ENCODE peak calls at places on chromosomes 12 and 14, in ten cellular contexts. G is lower lobe of right lung, X is fibroblast of the aortic adventitia, S is GM12865, P is cardiac fibroblast, A is endodermal cell, K is ovary, R is left ventricle myocardium inferior, Y is NB4, D is mammary epithelial cell. E is an unnamed sample.

GRCh38 chr14:101068958-101069549 is 165.5 kb upstream of the RTL1 start:
- DNase-seq in G (peak), X (no peak), S (no peak), P (no peak), A (peak), K (peak), R (no peak), Y (no peak), D (no peak), E (peak)

GRCh38 chr14:20610002-20610765 is 19.0 kb upstream of the RNASE12 start:
- DNase-seq in G (peak), X (peak), S (peak), P (peak), A (peak), K (peak), R (peak), Y (peak), D (peak), E (peak)

GRCh38 chr12:111193977-111194702 is 174.8 kb downstream of the PHETA1 start:
- DNase-seq in G (no peak), X (no peak), S (no peak), P (no peak), A (no peak), K (no peak), R (no peak), Y (no peak), D (no peak), E (no peak)

GRCh38 chr14:89773644-89774316 is 180.8 kb downstream of the EFCAB11 start:
- DNase-seq in G (peak), X (no peak), S (peak), P (peak), A (peak), K (no peak), R (peak), Y (peak), D (no peak), E (peak)

GRCh38 chr12:56020437-56021189 is at the start of gene IKZF4:
- DNase-seq in G (peak), X (peak), S (no peak), P (peak), A (peak), K (peak), R (no peak), Y (peak), D (no peak), E (peak)

GRCh38 chr14:58898655-58899316 is 261.0 kb downstream of the DACT1 start:
- DNase-seq in G (no peak), X (peak), S (no peak), P (peak), A (no peak), K (no peak), R (no peak), Y (no peak), D (peak), E (no peak)

GRCh38 chr12:1706284-1707016 is 15.6 kb downstream of the ADIPOR2 start:
- DNase-seq in G (no peak), X (peak), S (no peak), P (no peak), A (no peak), K (no peak), R (no peak), Y (no peak), D (no peak), E (no peak)

GRCh38 chr14:32594766-32595165 is 265.7 kb downstream of the AKAP6 start:
- DNase-seq in G (no peak), X (peak), S (no peak), P (peak), A (no peak), K (no peak), R (no peak), Y (no peak), D (peak), E (no peak)

GRCh38 chr12:106090586-106091411 is 48.0 kb downstream of the NUAK1 start:
- DNase-seq in G (no peak), X (peak), S (no peak), P (peak), A (peak), K (peak), R (no peak), Y (no peak), D (peak), E (no peak)

GRCh38 chr12:112855375-112855774 is 51.4 kb upstream of the OAS1 start:
- DNase-seq in G (no peak), X (no peak), S (no peak), P (no peak), A (peak), K (no peak), R (no peak), Y (peak), D (no peak), E (no peak)

GRCh38 chr14:31950760-31951637 is 126.1 kb upstream of the ARHGAP5 start:
- DNase-seq in G (no peak), X (peak), S (no peak), P (peak), A (peak), K (peak), R (peak), Y (no peak), D (peak), E (peak)

GRCh38 chr12:49750027-49750977 is 8.9 kb downstream of the TMBIM6 start:
- DNase-seq in G (no peak), X (peak), S (peak), P (peak), A (no peak), K (no peak), R (no peak), Y (peak), D (peak), E (no peak)

GRCh38 chr12:56894698-56895368 is 39.4 kb downstream of the SDR9C7 start:
- DNase-seq in G (no peak), X (no peak), S (no peak), P (peak), A (no peak), K (no peak), R (no peak), Y (no peak), D (no peak), E (no peak)

GRCh38 chr12:45284096-45284901 is 68.4 kb downstream of the ANO6 start:
- DNase-seq in G (no peak), X (peak), S (no peak), P (peak), A (peak), K (no peak), R (no peak), Y (no peak), D (no peak), E (no peak)

GRCh38 chr12:45674583-45674982 is 54.9 kb upstream of the ARID2 start:
- DNase-seq in G (peak), X (peak), S (no peak), P (peak), A (no peak), K (peak), R (peak), Y (no peak), D (peak), E (no peak)

GRCh38 chr12:2341871-2342270 is 289.1 kb downstream of the CACNA1C start:
- DNase-seq in G (no peak), X (peak), S (no peak), P (peak), A (no peak), K (no peak), R (no peak), Y (peak), D (peak), E (no peak)

GRCh38 chr12:125065753-125066570 is 727 bp downstream of the AACS start:
- DNase-seq in G (no peak), X (no peak), S (no peak), P (no peak), A (peak), K (no peak), R (no peak), Y (no peak), D (no peak), E (peak)

GRCh38 chr12:125068391-125068790 is 3.2 kb downstream of the AACS start:
- DNase-seq in G (no peak), X (no peak), S (no peak), P (no peak), A (no peak), K (no peak), R (no peak), Y (no peak), D (no peak), E (no peak)

GRCh38 chr12:125065021-125065752 is at the start of gene AACS:
- DNase-seq in G (peak), X (peak), S (peak), P (peak), A (peak), K (peak), R (peak), Y (peak), D (peak), E (peak)

GRCh38 chr12:125061229-125061628 is 4.0 kb upstream of the AACS start:
- DNase-seq in G (no peak), X (no peak), S (no peak), P (no peak), A (no peak), K (no peak), R (no peak), Y (no peak), D (no peak), E (no peak)

DNA sequence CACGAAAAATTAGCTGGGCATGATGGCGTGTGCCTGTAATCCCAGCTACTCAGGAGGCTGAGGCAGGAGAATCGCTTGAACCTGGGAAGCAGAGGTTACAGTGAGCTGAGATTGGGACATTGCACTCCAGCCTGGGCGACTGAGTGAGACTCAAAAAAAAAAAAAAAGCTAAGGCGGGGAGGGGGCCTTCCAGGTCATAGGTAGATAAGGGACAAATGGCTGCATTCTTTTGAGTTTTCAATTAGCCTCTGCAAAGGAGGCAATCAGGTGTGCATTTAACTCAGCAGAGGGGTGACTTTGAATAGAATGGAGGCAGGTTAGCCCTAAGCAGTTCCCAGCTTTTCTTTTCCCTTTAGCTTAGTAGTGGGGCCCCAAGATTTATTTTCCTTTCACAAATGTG is 743 bp upstream of the AACS start:
- DNase-seq in G (no peak), X (no peak), S (no peak), P (no peak), A (peak), K (no peak), R (no peak), Y (no peak), D (no peak), E (no peak)
- H3K4me3 ChIP-seq in G (peak), X (peak), S (peak), P (peak), A (peak), K (peak), R (peak), Y (peak), D (no peak), E (no peak)

GRCh38 chr12:12008931-12009611 is 61.7 kb upstream of the BCL2L14 start:
- DNase-seq in G (no peak), X (no peak), S (peak), P (peak), A (peak), K (no peak), R (no peak), Y (peak), D (peak), E (peak)
- TF ChIP-seq CTCF in G (no peak), X (no peak), S (peak), P (no peak), A (no peak), K (no peak), R (no peak), Y (peak), D (no peak), E (no peak)

GRCh38 chr12:32755654-32756475 is at the start of gene YARS2:
- DNase-seq in G (peak), X (peak), S (peak), P (peak), A (peak), K (peak), R (peak), Y (peak), D (peak), E (peak)

GRCh38 chr12:32756476-32757158 is 920 bp upstream of the YARS2 start:
- DNase-seq in G (no peak), X (peak), S (no peak), P (no peak), A (peak), K (no peak), R (no peak), Y (no peak), D (peak), E (no peak)

GRCh38 chr12:32753605-32754004 is 2.1 kb downstream of the YARS2 start:
- DNase-seq in G (no peak), X (no peak), S (no peak), P (no peak), A (no peak), K (no peak), R (no peak), Y (no peak), D (no peak), E (no peak)

GRCh38 chr12:32755051-32755653 is 545 bp downstream of the YARS2 start:
- DNase-seq in G (peak), X (peak), S (peak), P (peak), A (peak), K (peak), R (peak), Y (peak), D (peak), E (peak)

GRCh38 chr12:32754101-32754500 is 1.6 kb downstream of the YARS2 start:
- DNase-seq in G (no peak), X (peak), S (no peak), P (peak), A (no peak), K (no peak), R (no peak), Y (peak), D (peak), E (no peak)
- H3K4me3 ChIP-seq in G (peak), X (peak), S (peak), P (peak), A (peak), K (no peak), R (peak), Y (peak), D (peak), E (no peak)

DNA sequence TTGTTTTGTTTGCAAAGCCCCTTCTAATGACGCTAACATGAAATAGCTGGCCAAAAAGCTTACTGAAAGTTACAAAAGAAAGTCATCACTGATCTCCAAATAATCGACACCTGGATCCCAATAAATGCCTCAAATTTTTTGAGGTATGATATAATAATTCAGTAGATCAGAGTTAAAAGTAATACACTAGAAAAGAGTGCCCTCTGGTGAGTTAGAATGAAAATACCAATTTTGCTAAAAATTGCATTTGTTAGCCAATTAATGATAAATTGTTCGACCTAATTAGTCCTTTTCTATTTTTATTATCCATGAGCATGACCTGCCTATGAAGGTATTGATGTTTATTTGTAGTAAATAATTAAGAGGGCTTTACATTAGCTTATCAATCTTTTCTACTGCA is 78.6 kb downstream of the CEP128 start:
- DNase-seq in G (no peak), X (peak), S (no peak), P (no peak), A (no peak), K (no peak), R (no peak), Y (no peak), D (no peak), E (no peak)
- TF ChIP-seq CTCF in G (no peak), X (peak), S (no peak), P (no peak), A (peak), K (no peak), R (no peak), Y (no peak), D (peak), E (no peak)

GRCh38 chr12:41188058-41188840 is at the start of gene PDZRN4:
- DNase-seq in G (peak), X (no peak), S (no peak), P (no peak), A (peak), K (peak), R (no peak), Y (no peak), D (peak), E (no peak)

GRCh38 chr12:41189395-41190251 is 1.5 kb downstream of the PDZRN4 start:
- DNase-seq in G (no peak), X (no peak), S (no peak), P (no peak), A (peak), K (peak), R (no peak), Y (no peak), D (peak), E (no peak)

GRCh38 chr12:41185946-41186345 is 2.2 kb upstream of the PDZRN4 start:
- DNase-seq in G (no peak), X (no peak), S (no peak), P (no peak), A (no peak), K (no peak), R (no peak), Y (no peak), D (no peak), E (no peak)

GRCh38 chr12:41190360-41190759 is 2.2 kb downstream of the PDZRN4 start:
- DNase-seq in G (no peak), X (no peak), S (no peak), P (peak), A (peak), K (peak), R (no peak), Y (peak), D (no peak), E (no peak)

DNA sequence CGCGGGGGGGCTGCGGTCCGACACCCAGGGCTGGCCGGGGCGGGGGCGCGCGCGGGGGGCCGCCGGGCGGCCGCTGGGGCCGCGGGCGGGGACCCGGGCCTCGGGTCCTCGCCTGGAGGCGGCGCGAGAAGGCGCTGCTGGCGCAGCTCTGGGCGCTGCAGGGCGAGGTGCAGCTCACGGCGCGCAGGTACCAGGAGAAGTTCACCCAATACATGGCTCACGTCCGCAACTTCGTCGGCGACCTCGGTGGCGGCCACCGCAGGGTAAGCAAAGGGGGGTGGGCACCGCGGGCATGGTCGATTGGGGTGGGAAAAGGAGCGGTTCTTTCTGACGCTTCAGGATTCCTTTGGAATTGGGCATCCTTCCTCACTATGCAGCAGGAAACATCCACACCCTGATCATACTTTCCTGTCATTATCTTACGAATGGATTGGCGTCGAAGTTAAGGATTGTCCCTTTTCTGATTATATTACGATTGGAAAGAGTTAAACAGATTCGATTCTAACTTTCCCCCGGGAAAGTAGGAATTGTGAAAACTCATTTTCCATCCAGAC is 798 bp downstream of the PDZRN4 start:
- DNase-seq in G (no peak), X (no peak), S (no peak), P (no peak), A (peak), K (no peak), R (no peak), Y (no peak), D (no peak), E (no peak)
- H3K4me3 ChIP-seq in G (peak), X (no peak), S (no peak), P (no peak), A (peak), K (peak), R (peak), Y (no peak), D (no peak), E (no peak)

DNA sequence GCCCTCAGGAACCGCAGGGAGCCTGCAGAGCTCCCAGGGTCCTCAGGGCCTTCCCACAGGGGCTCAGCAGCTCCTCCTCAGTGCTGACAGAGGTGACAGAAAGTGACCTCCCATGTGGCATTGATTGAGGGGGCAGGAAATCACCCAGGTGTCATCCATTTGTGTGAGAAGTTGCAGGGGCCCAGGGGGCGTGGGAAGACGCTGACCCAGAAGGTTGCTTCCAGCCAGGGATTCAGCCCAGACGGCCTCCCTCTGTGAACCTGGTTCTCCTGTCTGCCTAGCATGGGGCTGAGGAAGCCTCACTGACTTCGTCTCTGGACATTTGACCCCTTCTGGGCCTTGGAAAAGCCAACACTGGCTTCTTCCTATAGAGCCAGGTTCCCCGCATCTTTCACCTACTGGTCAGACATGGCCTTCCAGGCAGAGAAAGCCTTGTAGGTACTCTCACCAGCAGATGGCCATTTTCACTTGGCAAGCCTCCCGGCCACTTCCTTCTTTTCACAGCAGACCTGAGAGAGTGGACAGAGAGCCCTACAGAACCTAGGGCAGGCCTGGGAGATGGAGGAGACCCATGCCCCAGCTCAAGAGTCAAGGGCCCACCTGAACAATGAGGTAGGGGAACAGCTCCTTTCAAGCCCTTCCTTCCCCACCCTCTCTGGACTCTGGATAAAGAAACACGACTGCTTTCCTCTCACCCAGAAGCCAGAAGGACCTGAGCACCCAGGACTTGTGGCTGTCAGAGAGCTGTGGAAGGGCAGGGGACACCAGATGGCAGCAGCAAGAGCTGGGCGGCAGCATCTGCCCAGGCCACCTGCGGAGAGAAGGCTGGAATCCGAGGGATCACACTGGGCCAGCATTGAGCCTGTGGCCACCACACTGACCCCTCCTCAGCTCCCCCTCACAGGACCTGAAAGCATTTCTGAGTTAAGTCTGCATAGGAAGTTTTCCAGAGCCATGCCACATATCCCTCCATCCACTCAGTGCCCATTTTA is 377.8 kb downstream of the DPF3 start:
- DNase-seq in G (no peak), X (peak), S (peak), P (peak), A (peak), K (peak), R (no peak), Y (peak), D (no peak), E (peak)
- TF ChIP-seq CTCF in G (no peak), X (peak), S (no peak), P (peak), A (peak), K (no peak), R (peak), Y (no peak), D (peak), E (no peak)

GRCh38 chr12:53502983-53503728 is 2.1 kb downstream of the TARBP2 start:
- DNase-seq in G (no peak), X (no peak), S (no peak), P (no peak), A (no peak), K (peak), R (no peak), Y (no peak), D (no peak), E (no peak)

GRCh38 chr12:53501615-53502181 is 615 bp downstream of the TARBP2 start:
- DNase-seq in G (no peak), X (no peak), S (no peak), P (no peak), A (peak), K (peak), R (no peak), Y (peak), D (no peak), E (no peak)

GRCh38 chr12:53504004-53504920 is 3.0 kb downstream of the NPFF start:
- DNase-seq in G (no peak), X (no peak), S (no peak), P (no peak), A (no peak), K (peak), R (no peak), Y (no peak), D (no peak), E (no peak)

GRCh38 chr12:53500776-53501614 is at the start of gene TARBP2:
- DNase-seq in G (peak), X (peak), S (peak), P (peak), A (peak), K (peak), R (peak), Y (peak), D (peak), E (peak)

DNA sequence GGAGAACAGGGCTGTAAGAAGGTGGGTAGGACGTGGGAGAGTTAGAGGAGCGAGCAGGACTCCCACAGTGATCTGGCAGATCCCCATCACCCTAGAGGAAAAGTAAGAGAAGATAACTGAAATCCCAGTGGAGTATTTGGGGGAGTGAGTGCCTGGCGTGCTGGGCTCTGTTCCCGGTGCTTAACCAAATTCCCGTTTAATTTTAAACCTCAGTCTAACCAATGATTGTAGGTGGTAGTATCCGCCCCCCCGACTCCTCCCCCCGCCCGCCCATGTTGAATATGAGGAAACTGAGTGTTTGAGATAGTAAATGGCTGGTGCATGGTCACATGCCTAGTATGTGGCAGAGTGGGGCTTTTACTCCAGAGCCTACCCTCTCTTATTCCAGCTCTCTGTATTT is 1.2 kb downstream of the TARBP2 start:
- DNase-seq in G (no peak), X (peak), S (no peak), P (peak), A (no peak), K (peak), R (no peak), Y (no peak), D (no peak), E (no peak)
- H3K4me3 ChIP-seq in G (peak), X (peak), S (peak), P (peak), A (peak), K (no peak), R (peak), Y (peak), D (no peak), E (no peak)

E was measured in mucosa of descending colon.